ENCODE peak calls at places on chromosome 6, in seven cellular contexts. C, N, A, S, G, J and M are unnamed samples.

GRCh38 chr6:107800564-107801164 is 23.4 kb downstream of the SCML4 start:
- DNase-seq in C (no peak), N (no peak), A (peak; percentile 21), S (no peak), G (no peak), J (no peak), M (peak; percentile 28)

GRCh38 chr6:143059616-143060353 is 904 bp upstream of the AIG1 start:
- DNase-seq in C (no peak), N (peak; percentile 37), A (peak; percentile 73), S (peak; percentile 95), G (no peak), J (no peak), M (peak; percentile 28)

GRCh38 chr6:137510923-137511322 is 16.7 kb upstream of the OLIG3 start:
- DNase-seq in C (no peak), N (no peak), A (no peak), S (no peak), G (no peak), J (no peak), M (no peak)

GRCh38 chr6:69866351-69867074 is at the start of gene COL19A1:
- DNase-seq in C (peak; percentile 4), N (peak; percentile 56), A (peak; percentile 4), S (no peak), G (peak; percentile 3), J (no peak), M (peak; percentile 6)

GRCh38 chr6:143149771-143150170 is 89.1 kb downstream of the AIG1 start:
- DNase-seq in C (no peak), N (no peak), A (no peak), S (no peak), G (no peak), J (no peak), M (no peak)

GRCh38 chr6:84568971-84569370 is 195.4 kb downstream of the TBX18 start:
- DNase-seq in C (no peak), N (no peak), A (peak; percentile 42), S (peak; percentile 42), G (no peak), J (no peak), M (no peak)

GRCh38 chr6:12033770-12034169 is 21.7 kb downstream of the HIVEP1 start:
- DNase-seq in C (no peak), N (no peak), A (peak; percentile 62), S (no peak), G (no peak), J (no peak), M (no peak)

GRCh38 chr6:145848555-145848954 is 34.0 kb upstream of the FBXO30 start:
- DNase-seq in C (no peak), N (no peak), A (no peak), S (no peak), G (no peak), J (no peak), M (no peak)

GRCh38 chr6:64680446-64680845 is 1026.6 kb downstream of the EYS start:
- DNase-seq in C (no peak), N (no peak), A (no peak), S (no peak), G (no peak), J (no peak), M (no peak)

GRCh38 chr6:55886185-55886836 is 10.9 kb upstream of the BMP5 start:
- DNase-seq in C (no peak), N (no peak), A (peak; percentile 29), S (peak; percentile 34), G (no peak), J (no peak), M (no peak)

GRCh38 chr6:65055545-65055944 is 651.5 kb downstream of the EYS start:
- DNase-seq in C (no peak), N (no peak), A (no peak), S (no peak), G (no peak), J (no peak), M (no peak)

GRCh38 chr6:29981211-29981812 is 39.0 kb downstream of the HLA-A start:
- DNase-seq in C (no peak), N (no peak), A (no peak), S (no peak), G (no peak), J (no peak), M (no peak)

GRCh38 chr6:155708100-155708499 is 252.5 kb upstream of the NOX3 start:
- DNase-seq in C (no peak), N (no peak), A (no peak), S (peak; percentile 1), G (no peak), J (no peak), M (no peak)

GRCh38 chr6:166786704-166787293 is 159.7 kb upstream of the RPS6KA2 start:
- DNase-seq in C (peak; percentile 12), N (no peak), A (peak; percentile 69), S (peak; percentile 78), G (no peak), J (no peak), M (peak; percentile 67)

GRCh38 chr6:72464791-72465691 is 156.8 kb upstream of the KCNQ5 start:
- DNase-seq in C (no peak), N (no peak), A (peak; percentile 30), S (peak; percentile 61), G (no peak), J (no peak), M (no peak)

GRCh38 chr6:43951756-43952675 is 175.2 kb downstream of the MRPL14 start:
- DNase-seq in C (no peak), N (peak; percentile 25), A (no peak), S (no peak), G (no peak), J (no peak), M (no peak)